ENCODE peak calls at places on chromosomes 5 and 9, in six cellular contexts. S, K, J, Q, Y and V are unnamed samples.

GRCh38 chr5:131220566-131220965 is 43.3 kb upstream of the CDC42SE2 start:
- DNase-seq in S (no peak), K (no peak), J (no peak), Q (peak; percentile 82), Y (no peak), V (no peak)

GRCh38 chr5:58405175-58405574 is 54.7 kb downstream of the PLK2 start:
- DNase-seq in S (no peak), K (no peak), J (no peak), Q (no peak), Y (no peak), V (no peak)

GRCh38 chr5:167814828-167815227 is 476.6 kb upstream of the WWC1 start:
- DNase-seq in S (peak; percentile 61), K (no peak), J (no peak), Q (no peak), Y (peak; percentile 88), V (peak; percentile 96)

GRCh38 chr5:33806736-33807442 is 84.9 kb downstream of the ADAMTS12 start:
- DNase-seq in S (no peak), K (no peak), J (no peak), Q (no peak), Y (peak; percentile 87), V (peak; percentile 98)

GRCh38 chr5:148343603-148344230 is 8.4 kb downstream of the SPINK9 start:
- DNase-seq in S (no peak), K (no peak), J (no peak), Q (no peak), Y (no peak), V (no peak)

GRCh38 chr9:77016111-77016525 is 3.3 kb upstream of the FOXB2 start:
- DNase-seq in S (peak; percentile 66), K (peak; percentile 41), J (no peak), Q (no peak), Y (no peak), V (no peak)

GRCh38 chr5:102627311-102627710 is 127.8 kb upstream of the PAM start:
- DNase-seq in S (no peak), K (no peak), J (no peak), Q (no peak), Y (peak; percentile 27), V (peak; percentile 60)

GRCh38 chr9:76576344-76576743 is 117.4 kb downstream of the GCNT1 start:
- DNase-seq in S (no peak), K (no peak), J (peak; percentile 9), Q (peak; percentile 66), Y (peak; percentile 66), V (peak; percentile 80)

GRCh38 chr9:129952337-129952736 is 90.7 kb downstream of the FNBP1 start:
- DNase-seq in S (no peak), K (no peak), J (no peak), Q (no peak), Y (no peak), V (no peak)

GRCh38 chr5:593511-593910 is 18.6 kb upstream of the CEP72 start:
- DNase-seq in S (no peak), K (no peak), J (no peak), Q (no peak), Y (no peak), V (no peak)

GRCh38 chr9:110192531-110193326 is 15.2 kb downstream of the C9orf152 start:
- DNase-seq in S (no peak), K (no peak), J (no peak), Q (peak; percentile 87), Y (peak; percentile 78), V (peak; percentile 84)

GRCh38 chr9:104700306-104700705 is 6.0 kb downstream of the OR13D1 start:
- DNase-seq in S (no peak), K (no peak), J (no peak), Q (peak; percentile 69), Y (no peak), V (no peak)

GRCh38 chr5:150675044-150675443 is 14.0 kb downstream of the MYOZ3 start:
- DNase-seq in S (no peak), K (no peak), J (no peak), Q (no peak), Y (no peak), V (no peak)

GRCh38 chr5:5886812-5887486 is 464.5 kb downstream of the ICE1 start:
- DNase-seq in S (peak; percentile 79), K (peak; percentile 15), J (peak; percentile 19), Q (no peak), Y (no peak), V (no peak)

GRCh38 chr5:131171276-131171815 is 602 bp downstream of the LYRM7 start:
- DNase-seq in S (no peak), K (no peak), J (no peak), Q (no peak), Y (no peak), V (no peak)

GRCh38 chr9:128689293-128689770 is 310 bp downstream of the SET start:
- DNase-seq in S (peak; percentile 33), K (no peak), J (no peak), Q (no peak), Y (no peak), V (peak; percentile 62)

GRCh38 chr5:79827159-79827562 is 137.5 kb downstream of the CMYA5 start:
- DNase-seq in S (no peak), K (no peak), J (no peak), Q (no peak), Y (no peak), V (no peak)

GRCh38 chr5:56725709-56726108 is 89.6 kb upstream of the MAP3K1 start:
- DNase-seq in S (no peak), K (no peak), J (no peak), Q (peak; percentile 11), Y (peak; percentile 36), V (no peak)

GRCh38 chr9:108618906-108619550 is 236.8 kb downstream of the ACTL7B start:
- DNase-seq in S (no peak), K (no peak), J (no peak), Q (peak; percentile 22), Y (no peak), V (no peak)

GRCh38 chr9:127603226-127603625 is 8.9 kb upstream of the STXBP1 start:
- DNase-seq in S (no peak), K (no peak), J (no peak), Q (no peak), Y (no peak), V (no peak)

GRCh38 chr9:127606043-127606442 is 6.0 kb upstream of the STXBP1 start:
- DNase-seq in S (no peak), K (no peak), J (no peak), Q (no peak), Y (no peak), V (no peak)

GRCh38 chr9:127612993-127613954 is 1.2 kb downstream of the STXBP1 start:
- DNase-seq in S (peak; percentile 46), K (no peak), J (no peak), Q (peak; percentile 39), Y (peak; percentile 57), V (peak; percentile 71)

GRCh38 chr9:127611796-127612790 is at the start of gene STXBP1:
- DNase-seq in S (peak; percentile 90), K (peak; percentile 85), J (no peak), Q (peak; percentile 81), Y (peak; percentile 76), V (peak; percentile 84)

GRCh38 chr9:127608104-127608966 is 3.7 kb upstream of the STXBP1 start:
- DNase-seq in S (peak; percentile 96), K (peak; percentile 68), J (peak; percentile 81), Q (peak; percentile 91), Y (peak; percentile 38), V (peak; percentile 66)
- H3K9ac ChIP-seq in S (peak overlapping the region; percentile 6), K (no peak overlapping the region), J (no peak overlapping the region), Q (no peak overlapping the region), Y (peak overlapping the region; percentile 14), V (peak overlapping the region; percentile 63)

DNA sequence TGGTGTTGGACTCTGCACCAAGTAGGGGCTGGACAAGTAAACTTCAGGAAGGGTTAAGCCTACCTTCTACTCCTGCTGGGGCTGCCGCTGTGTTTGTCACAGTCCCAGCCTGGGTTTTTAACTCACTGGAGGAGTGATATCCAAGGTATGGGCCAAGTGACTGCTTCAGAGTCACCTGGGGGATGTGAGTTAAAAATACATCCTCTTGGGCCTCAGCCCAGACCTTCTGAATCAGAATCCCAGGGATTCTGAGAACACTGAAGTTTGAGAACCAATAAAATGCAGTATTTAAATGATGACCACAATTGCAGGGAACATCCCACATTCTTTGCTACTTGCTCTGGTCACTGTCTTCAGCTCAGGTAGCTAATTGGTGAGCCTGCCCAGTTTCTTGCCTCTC is 95.1 kb upstream of the DNAH5 start:
- DNase-seq in S (no peak), K (no peak), J (no peak), Q (no peak), Y (peak; percentile 84), V (no peak)
- H4K91ac ChIP-seq in S (no peak overlapping the region), K (no peak overlapping the region), J (no peak overlapping the region), Q (peak overlapping the region; percentile 38), Y (peak overlapping the region; percentile 100), V (no peak overlapping the region)

GRCh38 chr5:3639175-3639574 is 43.5 kb downstream of the IRX1 start:
- DNase-seq in S (peak; percentile 34), K (no peak), J (no peak), Q (no peak), Y (no peak), V (no peak)

DNA sequence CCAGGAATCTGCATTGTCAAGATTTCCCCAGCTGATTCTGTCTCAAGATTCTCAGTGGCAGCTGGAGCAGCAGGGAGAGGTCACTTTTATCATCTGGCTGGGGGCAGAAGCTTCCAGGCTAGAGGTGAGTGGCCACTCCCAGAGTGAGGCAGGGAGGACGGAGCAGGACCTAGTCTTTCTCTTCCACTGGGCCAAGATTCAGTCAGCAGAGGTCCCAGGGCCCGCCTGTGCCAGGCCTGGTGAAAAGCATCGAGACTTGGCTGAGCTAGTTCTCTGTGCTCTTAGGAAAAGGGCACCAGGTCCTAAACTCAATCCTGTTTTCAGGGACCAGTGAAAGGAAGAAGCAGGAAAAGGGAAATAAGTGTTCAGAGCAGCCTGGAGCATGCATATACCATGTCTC is 46.6 kb downstream of the IRX1 start:
- DNase-seq in S (no peak), K (no peak), J (no peak), Q (no peak), Y (no peak), V (no peak)
- H3K9ac ChIP-seq in S (no peak overlapping the region), K (no peak overlapping the region), J (no peak overlapping the region), Q (no peak overlapping the region), Y (no peak overlapping the region), V (no peak overlapping the region)

GRCh38 chr5:2914991-2915484 is 163.6 kb upstream of the IRX2 start:
- DNase-seq in S (peak; percentile 75), K (no peak), J (peak; percentile 71), Q (no peak), Y (no peak), V (no peak)

GRCh38 chr5:2917093-2917492 is 165.6 kb upstream of the IRX2 start:
- DNase-seq in S (peak; percentile 11), K (no peak), J (no peak), Q (no peak), Y (no peak), V (no peak)

GRCh38 chr5:2917524-2917923 is 166.0 kb upstream of the IRX2 start:
- DNase-seq in S (no peak), K (no peak), J (no peak), Q (no peak), Y (no peak), V (no peak)

GRCh38 chr5:2914022-2914661 is 162.7 kb upstream of the IRX2 start:
- DNase-seq in S (peak; percentile 31), K (no peak), J (no peak), Q (no peak), Y (no peak), V (no peak)

DNA sequence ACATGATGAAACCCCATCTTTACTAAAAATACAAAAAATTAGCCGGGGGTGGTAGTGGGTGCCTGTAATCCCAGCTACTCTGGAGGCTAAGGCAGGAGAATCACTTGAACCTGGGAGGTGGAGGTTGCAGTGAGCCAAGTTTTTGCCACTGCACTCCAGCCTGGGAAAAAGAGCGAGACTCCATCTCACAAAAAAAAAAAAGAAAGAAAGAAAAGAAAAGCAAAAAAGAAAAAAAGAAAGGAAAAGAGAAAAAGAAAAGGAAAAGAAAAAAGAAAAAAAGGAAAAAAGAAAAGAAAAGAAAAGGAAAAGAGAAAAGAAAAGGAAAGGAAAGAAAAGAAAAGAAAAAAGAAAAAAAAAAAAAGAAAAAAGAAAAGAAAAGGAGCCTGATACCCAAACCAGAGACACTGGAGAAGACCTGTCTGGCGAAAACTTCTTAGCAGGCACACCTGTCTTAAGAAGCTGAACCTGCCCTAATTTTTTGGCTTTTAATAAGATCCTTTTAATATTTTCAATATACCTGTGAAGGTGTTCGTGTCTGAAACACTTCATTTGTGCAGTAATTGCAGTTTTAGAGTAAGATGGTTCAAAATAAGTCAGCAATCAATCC is 164.7 kb upstream of the IRX2 start:
- DNase-seq in S (no peak), K (no peak), J (no peak), Q (no peak), Y (no peak), V (no peak)
- H4K91ac ChIP-seq in S (no peak overlapping the region), K (no peak overlapping the region), J (no peak overlapping the region), Q (no peak overlapping the region), Y (no peak overlapping the region), V (no peak overlapping the region)